ENCODE peak calls at places on chromosomes 13 and 19, in four cellular contexts. B is HCT116, C is GM12878, T is HepG2. U is an unnamed sample.

GRCh38 chr19:16542894-16543498 is 759 bp upstream of the CHERP start:
- DNase-seq in C (no peak), T (no peak), B (no peak), U (no peak)

GRCh38 chr13:113207890-113208423 is 512 bp downstream of the PCID2 start:
- DNase-seq in B (no peak), T (peak), C (no peak), U (no peak)

GRCh38 chr19:53813996-53814395 is 10.1 kb downstream of the NLRP12 start:
- DNase-seq in B (no peak), C (no peak), T (no peak), U (no peak)

GRCh38 chr13:21538753-21539152 is 65.2 kb downstream of the MICU2 start:
- DNase-seq in B (no peak), C (no peak), T (no peak), U (no peak)

GRCh38 chr13:31090921-31091624 is 70.6 kb downstream of the HSPH1 start:
- DNase-seq in C (no peak), B (no peak), T (no peak), U (no peak)

GRCh38 chr13:25187596-25187995 is 15.5 kb upstream of the AMER2 start:
- DNase-seq in T (no peak), B (no peak), C (no peak), U (no peak)

GRCh38 chr19:35963514-35963913 is 27.3 kb downstream of the LRFN3 start:
- DNase-seq in T (peak), C (no peak), B (no peak), U (no peak)

GRCh38 chr19:20414133-20414532 is 151.4 kb downstream of the ZNF737 start:
- DNase-seq in T (no peak), B (no peak), C (no peak), U (no peak)

GRCh38 chr13:43583331-43583730 is 203.4 kb downstream of the ENOX1 start:
- DNase-seq in B (no peak), C (no peak), T (no peak), U (no peak)

GRCh38 chr13:20608438-20609020 is 41.6 kb downstream of the IFT88 start:
- DNase-seq in B (no peak), T (no peak), C (no peak), U (no peak)

GRCh38 chr19:40502647-40503046 is 35.8 kb downstream of the SPTBN4 start:
- DNase-seq in C (no peak), T (peak), B (peak), U (no peak)

GRCh38 chr19:12284226-12284625 is 10.5 kb downstream of the ZNF44 start:
- DNase-seq in C (no peak), B (no peak), T (no peak), U (no peak)

GRCh38 chr19:3365447-3366103 is 808 bp upstream of the NFIC start:
- DNase-seq in C (no peak), B (peak), T (no peak), U (no peak)

GRCh38 chr19:23075031-23075733 is 41.6 kb upstream of the ZNF730 start:
- DNase-seq in B (no peak), T (no peak), C (no peak), U (peak)

GRCh38 chr19:57665261-57665806 is 3.4 kb upstream of the ZSCAN4 start:
- DNase-seq in T (no peak), C (no peak), B (no peak), U (no peak)

GRCh38 chr19:10603873-10604459 is 16.9 kb upstream of the AP1M2 start:
- DNase-seq in T (no peak), B (no peak), C (peak), U (no peak)

GRCh38 chr19:45884682-45885555 is 1.0 kb downstream of the IRF2BP1 start:
- DNase-seq in C (no peak), B (no peak), T (no peak), U (no peak)

GRCh38 chr19:51156710-51157109 is 14.6 kb downstream of the SIGLEC7 start:
- DNase-seq in B (no peak), T (no peak), C (no peak), U (no peak)

GRCh38 chr13:40148103-40148502 is 492.6 kb downstream of the COG6 start:
- DNase-seq in C (no peak), B (no peak), T (no peak), U (no peak)

GRCh38 chr19:23996549-23996948 is 81.9 kb downstream of the ZNF726 start:
- DNase-seq in B (peak), C (no peak), T (peak), U (peak)

GRCh38 chr13:30864352-30865130 is 41.5 kb upstream of the MEDAG start:
- DNase-seq in T (no peak), C (no peak), B (no peak), U (no peak)

GRCh38 chr13:99313473-99313872 is 6.3 kb upstream of the GPR183 start:
- DNase-seq in T (no peak), C (no peak), B (no peak), U (no peak)

GRCh38 chr19:1849132-1849474 is 820 bp upstream of the REXO1 start:
- DNase-seq in B (no peak), C (no peak), T (no peak), U (no peak)

GRCh38 chr13:97057196-97057595 is 62.9 kb upstream of the OXGR1 start:
- DNase-seq in C (no peak), T (no peak), B (no peak), U (no peak)

GRCh38 chr19:2087621-2088100 is 8.5 kb downstream of the MOB3A start:
- DNase-seq in T (no peak), B (no peak), C (peak), U (no peak)

GRCh38 chr19:1608414-1609391 is 3.4 kb upstream of the UQCR11 start:
- DNase-seq in T (no peak), C (no peak), B (no peak), U (no peak)

GRCh38 chr13:112978561-112979405 is 9.8 kb downstream of the MCF2L start:
- DNase-seq in B (no peak), T (no peak), C (no peak), U (no peak)

GRCh38 chr13:24670927-24671326 is 9.3 kb upstream of the ATP12A start:
- DNase-seq in B (peak), C (no peak), T (no peak), U (no peak)

GRCh38 chr13:29435125-29435911 is 160.2 kb downstream of the SLC7A1 start:
- DNase-seq in T (no peak), B (no peak), C (no peak), U (no peak)

GRCh38 chr19:16920816-16921529 is 32.2 kb downstream of the F2RL3 start:
- DNase-seq in B (peak), C (no peak), T (no peak), U (no peak)

GRCh38 chr13:114304346-114305034 is 9.8 kb upstream of the CHAMP1 start:
- DNase-seq in B (no peak), C (no peak), T (no peak), U (no peak)

GRCh38 chr19:15379083-15379995 is at the start of gene AKAP8:
- DNase-seq in B (peak), C (peak), T (peak), U (peak)

GRCh38 chr13:40082644-40083043 is 427.2 kb downstream of the COG6 start:
- DNase-seq in B (no peak), C (no peak), T (peak), U (no peak)

DNA sequence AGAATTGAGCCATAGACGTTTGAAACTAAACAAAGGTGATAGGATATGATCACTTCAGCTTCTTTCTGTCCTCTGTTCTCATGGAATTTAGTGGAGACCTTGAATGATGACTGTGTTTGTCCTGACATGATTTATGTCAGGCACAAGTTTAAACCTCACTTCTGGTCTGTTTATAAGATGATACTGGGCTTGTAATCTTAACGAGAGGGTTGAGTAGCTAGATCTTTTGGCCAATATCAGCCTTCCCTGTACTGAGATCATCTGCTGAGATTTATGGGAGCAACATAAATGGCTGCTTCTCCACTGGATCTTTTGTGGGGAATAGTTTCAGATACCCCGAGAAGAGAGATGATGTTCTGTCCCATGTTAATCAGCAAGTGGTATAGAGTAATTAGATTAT is 121.8 kb upstream of the OBI1 start:
- DNase-seq in B (no peak), T (no peak), C (no peak), U (no peak)
- TF ChIP-seq SRF in B (no peak), T (no peak), C (no peak), U (no peak)

GRCh38 chr13:49347650-49348385 is 96.0 kb downstream of the CAB39L start:
- DNase-seq in T (no peak), B (no peak), C (no peak), U (no peak)
- H2AFZ ChIP-seq in T (no peak), B (no peak), C (no peak), U (peak)

DNA sequence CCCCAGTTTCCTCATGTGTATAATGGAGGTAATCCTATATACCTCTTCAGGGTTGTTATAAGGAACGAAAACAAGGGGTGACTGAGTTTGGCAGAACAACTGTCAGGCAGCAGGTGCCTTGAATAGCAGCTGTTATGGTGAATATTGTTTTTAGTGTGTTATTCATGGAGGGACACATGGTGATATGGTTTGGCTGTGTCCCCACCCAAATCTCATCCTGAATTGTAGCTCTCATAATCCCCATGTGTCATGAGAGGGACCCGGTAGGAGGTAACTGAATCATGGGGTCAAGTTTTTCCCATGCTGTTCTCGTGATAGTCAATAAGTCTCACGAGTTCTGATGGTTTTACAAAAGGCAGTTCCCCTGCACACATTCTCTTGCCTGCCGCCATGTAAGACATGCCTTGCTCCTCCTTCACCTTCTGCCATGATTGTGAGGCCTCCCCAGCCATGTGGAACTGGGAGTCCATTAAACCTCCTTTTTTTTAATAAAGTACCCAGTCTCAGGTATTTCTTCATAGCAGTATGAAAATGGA is 12.2 kb downstream of the IGSF23 start:
- DNase-seq in T (no peak), C (no peak), B (no peak), U (no peak)
- TF ChIP-seq SRF in T (no peak), C (no peak), B (no peak), U (no peak)

GRCh38 chr19:48810151-48810550 is 678 bp downstream of the BCAT2 start:
- DNase-seq in T (no peak), B (no peak), C (no peak), U (no peak)

GRCh38 chr19:48815870-48816501 is 5.2 kb upstream of the BCAT2 start:
- DNase-seq in B (no peak), C (no peak), T (peak), U (no peak)

GRCh38 chr19:48814895-48815294 is 4.1 kb upstream of the BCAT2 start:
- DNase-seq in C (no peak), T (no peak), B (no peak), U (no peak)

GRCh38 chr19:48813123-48813911 is 2.5 kb upstream of the BCAT2 start:
- DNase-seq in C (no peak), T (peak), B (no peak), U (no peak)

GRCh38 chr19:48812094-48812929 is 1.5 kb upstream of the BCAT2 start:
- DNase-seq in B (no peak), C (no peak), T (peak), U (peak)
- H2AFZ ChIP-seq in B (no peak), C (peak), T (no peak), U (no peak)

GRCh38 chr13:106464076-106464475 is 71.4 kb downstream of the EFNB2 start:
- DNase-seq in B (no peak), T (no peak), C (no peak), U (no peak)

GRCh38 chr13:106468207-106468606 is 67.3 kb downstream of the EFNB2 start:
- DNase-seq in B (no peak), C (no peak), T (no peak), U (no peak)

GRCh38 chr13:106467406-106468122 is 67.9 kb downstream of the EFNB2 start:
- DNase-seq in C (no peak), T (no peak), B (no peak), U (no peak)

GRCh38 chr13:106468948-106469590 is 66.4 kb downstream of the EFNB2 start:
- DNase-seq in B (no peak), C (no peak), T (no peak), U (no peak)

DNA sequence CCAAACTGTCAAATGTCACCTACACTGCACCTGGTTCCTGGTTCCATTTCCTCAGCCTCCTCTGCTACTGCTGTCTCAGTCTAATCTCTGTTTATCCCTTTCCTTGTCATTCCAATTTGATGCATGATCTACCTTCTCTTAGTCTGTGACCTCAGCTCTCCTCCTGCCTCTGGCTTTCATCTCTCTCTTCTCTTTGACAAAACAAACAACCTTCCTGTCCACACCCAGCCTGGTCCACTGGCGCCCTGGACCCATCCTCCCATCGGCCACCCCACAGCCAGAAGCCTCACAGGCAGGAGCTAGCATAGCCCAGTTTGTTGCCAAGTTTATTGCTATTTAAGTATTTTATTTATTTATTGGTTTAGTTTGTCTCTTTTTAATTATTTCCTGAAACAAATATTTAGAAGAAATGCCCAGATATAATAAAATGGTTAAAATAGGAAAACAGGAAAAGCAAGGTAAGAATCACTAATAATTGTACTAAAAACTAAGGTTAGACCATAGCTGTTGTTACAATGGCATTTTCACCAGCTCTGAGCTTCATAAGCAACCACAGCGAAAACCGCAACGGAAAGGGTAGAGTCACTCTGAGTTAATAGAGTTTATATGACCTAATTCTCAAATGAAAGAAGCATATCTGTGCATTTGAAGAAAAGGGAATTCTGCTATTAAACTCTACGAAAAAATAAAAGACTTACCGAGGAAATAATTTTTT is 68.6 kb downstream of the EFNB2 start:
- DNase-seq in T (no peak), B (no peak), C (no peak), U (no peak)
- TF ChIP-seq SRF in T (no peak), B (no peak), C (no peak), U (no peak)

GRCh38 chr13:26983533-26984315 is 187.9 kb downstream of the USP12 start:
- DNase-seq in B (no peak), T (no peak), C (no peak), U (no peak)

GRCh38 chr13:26987614-26988013 is 184.0 kb downstream of the USP12 start:
- DNase-seq in B (no peak), C (no peak), T (no peak), U (no peak)

GRCh38 chr13:26984337-26984736 is 187.3 kb downstream of the USP12 start:
- DNase-seq in C (no peak), B (no peak), T (no peak), U (no peak)

GRCh38 chr13:26988059-26988769 is 183.4 kb downstream of the USP12 start:
- DNase-seq in C (no peak), T (peak), B (no peak), U (no peak)

GRCh38 chr13:26985285-26985878 is 186.2 kb downstream of the USP12 start:
- DNase-seq in T (peak), B (peak), C (peak), U (no peak)
- H2AFZ ChIP-seq in T (no peak), B (peak), C (no peak), U (peak)

U was measured in H1.